ENCODE peak calls at places on chromosomes 5 and 9, in four cellular contexts. I is mammary epithelial cell, D is H9, P is fibroblast of the aortic adventitia. M is an unnamed sample.
A peak's percentile ranks its signal among the peaks of the same experiment; 100 is the strongest.

GRCh38 chr5:172573986-172574844 is 66.8 kb upstream of the NEURL1B start:
- DNase-seq in I (no peak), D (no peak), P (no peak), M (no peak)

GRCh38 chr9:98575379-98576346 is 133.1 kb downstream of the GABBR2 start:
- DNase-seq in I (peak; percentile 79), D (no peak), P (peak; percentile 39), M (no peak)

GRCh38 chr9:82170079-82170662 is 181.6 kb downstream of the SPATA31D1 start:
- DNase-seq in I (no peak), D (no peak), P (no peak), M (no peak)

GRCh38 chr9:94110821-94111252 is 26.6 kb downstream of the PTPDC1 start:
- DNase-seq in I (peak; percentile 64), D (no peak), P (peak; percentile 88), M (no peak)

GRCh38 chr9:38339496-38339895 is 53.0 kb upstream of the ALDH1B1 start:
- DNase-seq in I (no peak), D (no peak), P (peak; percentile 87), M (no peak)

GRCh38 chr9:121280715-121281613 is 13.0 kb downstream of the GSN start:
- DNase-seq in I (no peak), D (no peak), P (no peak), M (no peak)

GRCh38 chr5:116358911-116359418 is 215.7 kb downstream of the SEMA6A start:
- DNase-seq in I (no peak), D (no peak), P (peak; percentile 5), M (no peak)

GRCh38 chr9:106878943-106879916 is 16.3 kb downstream of the ZNF462 start:
- DNase-seq in I (peak; percentile 90), D (no peak), P (peak; percentile 95), M (no peak)

GRCh38 chr5:159837860-159838259 is 78.4 kb upstream of the ADRA1B start:
- DNase-seq in I (no peak), D (no peak), P (no peak), M (no peak)

GRCh38 chr5:39394946-39395345 is 29.8 kb downstream of the DAB2 start:
- DNase-seq in I (peak; percentile 92), D (no peak), P (peak; percentile 82), M (no peak)

GRCh38 chr9:125203259-125203658 is 2.9 kb downstream of the RABEPK start:
- DNase-seq in I (no peak), D (no peak), P (no peak), M (no peak)

GRCh38 chr5:159448-160172 is 31.7 kb upstream of the LRRC14B start:
- DNase-seq in I (no peak), D (peak; percentile 23), P (peak; percentile 9), M (no peak)

GRCh38 chr5:133441166-133441815 is 171.1 kb downstream of the FSTL4 start:
- DNase-seq in I (no peak), D (no peak), P (no peak), M (no peak)

GRCh38 chr9:123938401-123938800 is 8.5 kb upstream of the DENND1A start:
- DNase-seq in I (no peak), D (no peak), P (no peak), M (no peak)

GRCh38 chr9:123941535-123942070 is 11.7 kb upstream of the DENND1A start:
- DNase-seq in I (no peak), D (no peak), P (no peak), M (no peak)

GRCh38 chr9:123943671-123944070 is 13.7 kb upstream of the DENND1A start:
- DNase-seq in I (no peak), D (no peak), P (no peak), M (no peak)

GRCh38 chr9:123942542-123942941 is 12.6 kb upstream of the DENND1A start:
- DNase-seq in I (no peak), D (no peak), P (no peak), M (no peak)

DNA sequence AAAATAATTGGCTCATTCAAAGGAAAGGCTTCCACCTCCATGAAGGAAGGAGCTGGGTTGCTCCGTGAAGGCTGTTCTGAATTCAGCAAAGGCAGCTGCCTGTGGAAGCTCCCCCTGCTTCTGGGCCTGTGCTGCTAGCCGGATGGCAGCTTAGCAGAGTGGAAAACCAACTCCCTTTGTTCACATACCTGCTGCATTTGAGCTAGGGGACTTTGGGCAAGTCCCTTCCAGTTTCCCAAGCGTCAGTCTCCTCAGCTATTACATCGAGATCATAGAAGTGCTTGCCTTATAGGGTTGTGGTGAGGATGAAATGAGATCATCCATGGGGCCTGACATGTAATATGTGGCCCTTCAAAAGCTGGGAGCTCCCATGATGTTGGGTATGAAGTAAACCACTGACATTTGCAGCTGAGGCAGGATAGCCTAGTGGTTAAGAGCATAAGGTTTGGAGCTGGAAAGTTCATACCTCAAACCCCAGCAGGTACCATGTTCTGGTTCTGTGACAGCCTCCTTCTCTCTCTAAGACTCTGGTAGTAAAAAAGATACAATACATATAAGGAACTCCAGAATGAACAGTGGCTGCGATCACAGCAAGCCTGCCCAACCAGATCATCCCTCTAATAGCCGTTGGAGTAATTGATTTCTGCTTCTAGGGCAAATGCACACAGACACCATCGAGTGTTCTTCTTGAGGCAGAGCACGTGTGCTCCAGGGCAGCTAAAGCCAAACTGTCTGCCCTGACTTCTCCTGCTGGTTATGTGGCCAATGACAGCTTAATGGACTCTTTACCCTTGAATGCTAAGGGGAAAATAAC is 11.0 kb upstream of the DENND1A start:
- DNase-seq in I (no peak), D (no peak), P (no peak), M (no peak)
- TF ChIP-seq CTCF in I (no peak), D (peak; percentile 20), P (peak; percentile 8), M (no peak)

DNA sequence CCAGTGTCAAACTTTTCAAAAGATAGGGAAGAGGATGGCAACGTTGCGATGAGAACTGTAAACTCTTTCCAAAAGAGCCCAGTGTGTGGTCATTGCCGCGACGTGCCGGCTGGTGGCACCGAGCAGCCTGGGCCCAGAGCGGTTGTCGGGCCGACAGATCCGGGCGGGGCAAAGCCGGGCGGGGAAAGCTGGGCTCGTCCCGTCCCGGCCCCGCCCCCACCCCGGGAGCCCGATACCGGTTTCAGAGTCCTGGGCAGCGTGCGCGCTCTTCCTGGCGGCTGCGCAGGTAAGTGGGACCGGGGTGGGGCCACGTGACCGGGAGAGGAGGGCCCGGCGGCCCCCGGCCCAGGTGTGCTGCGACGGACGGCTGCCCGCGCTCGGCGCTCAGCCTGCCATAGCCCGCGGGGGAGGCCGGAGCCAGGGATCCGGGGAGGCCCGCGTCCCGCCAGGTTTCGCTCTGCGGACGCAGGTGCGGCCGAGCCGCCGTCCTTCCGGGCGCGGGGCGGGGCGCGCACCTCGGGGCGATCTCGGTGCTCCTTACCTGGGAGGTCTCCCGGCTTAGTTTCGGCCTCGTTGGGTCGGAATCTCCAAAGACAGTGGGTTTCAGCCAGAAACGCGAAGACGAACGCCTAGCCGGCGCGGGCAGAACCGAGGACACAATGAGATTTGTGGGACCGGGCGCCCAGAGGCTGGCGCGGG is at the start of gene MARVELD2:
- DNase-seq in I (peak; percentile 93), D (peak; percentile 94), P (no peak), M (peak; percentile 80)
- TF ChIP-seq CTCF in I (no peak), D (peak; percentile 54), P (no peak), M (no peak)

DNA sequence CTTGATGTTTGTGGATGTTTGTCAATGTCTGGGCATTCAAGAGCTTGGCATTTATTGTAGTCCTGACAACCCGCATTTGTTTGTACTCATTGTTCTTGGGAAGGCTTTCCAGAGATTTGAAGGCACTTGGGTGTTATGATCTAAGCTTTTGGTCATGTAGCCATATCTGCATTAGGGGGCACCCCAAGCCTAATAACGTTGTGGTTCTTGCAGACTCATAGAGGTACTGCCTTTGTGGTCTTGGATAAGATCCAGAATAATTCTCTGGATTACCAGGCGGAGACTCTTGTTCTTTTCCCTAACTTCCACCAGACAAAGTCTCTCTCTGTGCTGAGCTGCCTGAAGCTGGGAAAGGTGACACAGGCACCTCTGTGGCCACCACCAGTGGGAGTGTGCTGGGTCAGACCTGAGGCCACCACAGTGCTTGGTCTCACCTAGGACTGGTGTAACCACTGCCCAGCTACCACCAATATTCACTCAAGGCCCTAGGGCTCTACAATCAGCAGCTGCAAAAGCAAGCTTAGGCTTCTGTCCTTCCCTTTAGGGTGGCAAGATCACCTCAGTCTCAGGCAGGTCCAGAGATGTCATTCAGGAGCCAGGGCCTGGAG is 144.4 kb upstream of the TAS2R1 start:
- DNase-seq in I (peak; percentile 16), D (no peak), P (peak; percentile 84), M (no peak)
- TF ChIP-seq CTCF in I (no peak), D (peak; percentile 58), P (peak; percentile 49), M (no peak)

DNA sequence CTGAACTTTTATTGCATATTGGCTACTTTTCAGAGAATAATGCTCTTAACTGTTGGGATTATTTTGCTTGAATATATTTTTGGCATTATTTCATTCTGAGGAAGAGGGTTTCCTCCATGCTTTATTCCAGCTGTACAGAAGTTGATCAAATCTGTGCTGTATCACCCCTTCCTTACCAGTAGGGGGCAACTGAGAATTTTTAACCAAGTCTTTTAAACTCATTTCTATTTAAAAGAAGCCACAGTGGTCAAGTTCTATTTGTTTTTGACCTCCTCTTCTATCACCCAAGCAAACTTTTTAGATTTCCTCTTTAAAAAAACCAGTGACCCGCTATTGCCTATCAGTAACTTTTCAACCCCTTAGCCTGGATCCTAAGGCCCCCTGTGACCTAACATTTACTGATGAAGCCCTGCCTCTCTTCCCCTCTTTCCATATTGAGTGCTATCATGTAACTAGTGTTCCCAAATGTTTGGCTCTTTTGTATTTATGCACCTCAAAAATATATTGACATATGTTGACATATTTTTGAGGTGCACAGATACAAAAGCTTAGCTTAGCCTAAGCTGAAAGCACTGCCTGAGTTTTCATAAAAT is 80.6 kb downstream of the FBXO4 start:
- DNase-seq in I (peak; percentile 8), D (no peak), P (peak; percentile 47), M (no peak)
- TF ChIP-seq CTCF in I (peak; percentile 75), D (peak; percentile 82), P (peak; percentile 82), M (peak; percentile 82)

GRCh38 chr9:130327070-130327780 is 61.7 kb downstream of the HMCN2 start:
- DNase-seq in I (no peak), D (peak; percentile 84), P (no peak), M (peak; percentile 57)
- TF ChIP-seq CTCF in I (peak; percentile 8), D (peak; percentile 78), P (peak; percentile 30), M (peak; percentile 39)

DNA sequence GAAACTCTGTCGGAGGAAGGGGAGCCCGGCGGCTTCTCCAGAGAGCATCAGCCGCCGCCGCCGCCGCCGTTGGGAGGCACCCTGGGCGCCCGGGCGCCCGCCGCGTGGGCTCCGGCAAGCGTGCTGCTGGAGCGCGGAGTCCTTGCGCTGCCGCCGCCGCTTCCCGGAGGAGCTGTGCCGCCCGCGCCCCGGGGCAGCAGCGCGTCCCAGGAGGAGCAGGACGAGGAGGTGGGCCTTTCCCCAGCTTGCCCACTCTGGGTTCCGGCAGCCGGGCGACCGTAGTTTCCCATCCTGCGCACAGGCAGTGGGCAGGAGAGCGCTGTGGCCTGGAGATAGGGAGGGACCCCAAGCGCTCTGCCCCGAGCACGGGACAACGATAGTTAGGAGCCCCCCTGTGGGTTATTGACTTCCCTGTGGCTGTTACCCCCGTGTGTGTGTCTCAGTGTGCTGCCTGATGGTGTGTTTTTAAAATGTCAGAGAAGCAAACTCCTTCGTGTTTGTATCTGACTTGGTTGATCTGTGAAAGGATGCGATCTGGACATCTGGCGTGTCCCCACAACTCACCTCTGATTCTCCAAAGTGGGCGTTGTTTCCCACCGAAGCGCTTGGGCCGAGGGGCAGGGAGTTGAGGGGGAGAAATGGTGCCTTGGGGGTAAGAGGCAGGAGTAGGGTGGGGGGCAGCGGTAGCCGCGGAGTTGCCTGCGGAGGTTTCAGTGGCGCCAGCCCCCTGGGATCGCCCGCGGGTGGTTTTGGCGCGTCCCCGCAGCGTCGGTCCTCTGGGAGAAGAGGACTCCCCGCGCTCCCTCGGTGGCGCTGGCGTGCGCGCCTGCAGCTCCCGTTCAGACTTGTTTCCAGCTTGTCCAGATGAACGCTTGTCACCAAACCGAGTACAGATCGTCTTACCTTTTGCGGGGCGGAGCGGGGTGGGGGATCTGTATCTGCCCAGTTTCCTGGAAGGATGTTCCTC is 881 bp downstream of the MAST4 start:
- DNase-seq in I (peak; percentile 41), D (peak; percentile 65), P (peak; percentile 9), M (peak; percentile 67)
- TF ChIP-seq CTCF in I (no peak), D (no peak), P (no peak), M (no peak)

M was measured in nephron progenitor cell.